ENCODE peak calls at places on chromosome 17, in nine cellular contexts. H is NCI-H1105 treated with DMSO at 0.1 percent for 48 hours; K is activated CD8-positive, alpha-beta memory T cell treated with anti-CD3 and anti-CD28 coated beads for 1 hour; T is upper lobe of right lung; C is right cardiac atrium; Z is ACHN; M is activated CD8-positive, alpha-beta T cell treated with anti-CD3 and anti-CD28 coated beads, Interleukin-2, amount 10 ng/mL, durations not matched to agents 7 days and 5 days; W is cardiac septum; S is stimulated activated effector memory CD8-positive, alpha-beta T cell treated with anti-CD3 and anti-CD28 coated beads, Interleukin-12 subunit alpha, Interleukin-12 subunit beta, amount 100 ng/mL, for 72 hours. I is an unnamed sample.

GRCh38 chr17:17509601-17510425 is 13.6 kb upstream of the RASD1 start:
- DNase-seq in Z (no peak), W (peak; percentile 70), S (no peak), T (no peak), H (no peak), C (peak; percentile 32), M (no peak), K (no peak), I (no peak)

GRCh38 chr17:34756670-34757021 is 177.3 kb downstream of the TMEM132E start:
- DNase-seq in M (no peak), T (no peak), W (peak; percentile 73), C (no peak), S (no peak), H (no peak), Z (no peak), K (no peak), I (no peak)

GRCh38 chr17:77445030-77445907 is 304.5 kb downstream of the SEC14L1 start:
- DNase-seq in H (no peak), K (peak; percentile 59), T (no peak), Z (no peak), M (peak; percentile 94), C (peak; percentile 86), W (peak; percentile 81), S (peak; percentile 86), I (no peak)

GRCh38 chr17:81095608-81095888 is 60.6 kb downstream of the BAIAP2 start:
- DNase-seq in M (peak; percentile 48), K (no peak), S (peak; percentile 72), H (no peak), Z (no peak), W (no peak), C (no peak), T (no peak), I (no peak)

GRCh38 chr17:57746221-57746620 is 1.1 kb upstream of the CCDC182 start:
- DNase-seq in H (no peak), S (no peak), W (no peak), K (no peak), C (no peak), T (no peak), M (no peak), Z (no peak), I (no peak)

GRCh38 chr17:78494189-78494960 is 82.8 kb downstream of the DNAH17 start:
- DNase-seq in T (no peak), S (no peak), C (no peak), M (no peak), H (no peak), K (no peak), W (no peak), Z (no peak), I (no peak)

GRCh38 chr17:74128456-74128855 is 75.0 kb upstream of the RPL38 start:
- DNase-seq in K (no peak), M (no peak), H (no peak), W (no peak), Z (no peak), T (peak; percentile 19), S (no peak), C (no peak), I (no peak)

GRCh38 chr17:51588063-51588462 is 327.7 kb downstream of the UTP18 start:
- DNase-seq in C (no peak), T (no peak), K (no peak), H (no peak), Z (no peak), W (no peak), S (no peak), M (no peak), I (no peak)

GRCh38 chr17:36623281-36623680 is 21.9 kb downstream of the MRM1 start:
- DNase-seq in Z (no peak), C (no peak), K (no peak), H (no peak), T (no peak), W (no peak), M (no peak), S (no peak), I (no peak)

GRCh38 chr17:29095439-29095838 is 52.5 kb downstream of the PIPOX start:
- DNase-seq in H (no peak), M (no peak), C (no peak), K (no peak), Z (no peak), T (no peak), W (no peak), S (no peak), I (no peak)

GRCh38 chr17:82948081-82948511 is 108.3 kb upstream of the ZNF750 start:
- DNase-seq in S (no peak), Z (no peak), K (no peak), M (no peak), W (peak; percentile 36), C (peak; percentile 46), H (no peak), T (peak; percentile 58), I (no peak)

GRCh38 chr17:78708510-78708973 is 73.5 kb downstream of the CYTH1 start:
- DNase-seq in W (peak; percentile 84), T (peak; percentile 76), M (peak; percentile 70), S (peak; percentile 73), H (peak; percentile 67), Z (peak; percentile 84), K (peak; percentile 49), C (peak; percentile 86), I (peak; percentile 49)

GRCh38 chr17:59165933-59166342 is 10.4 kb downstream of the PRR11 start:
- DNase-seq in T (no peak), H (peak; percentile 10), K (no peak), C (no peak), W (no peak), Z (peak; percentile 79), M (peak; percentile 55), S (peak; percentile 57), I (peak; percentile 33)

GRCh38 chr17:74452027-74452840 is 14.2 kb upstream of the CD300A start:
- DNase-seq in T (no peak), Z (no peak), K (no peak), S (no peak), C (peak; percentile 20), M (peak; percentile 65), H (no peak), W (no peak), I (no peak)

GRCh38 chr17:1972429-1973160 is 52.5 kb downstream of the RTN4RL1 start:
- DNase-seq in Z (no peak), T (peak; percentile 77), M (no peak), W (no peak), S (no peak), H (no peak), C (no peak), K (no peak), I (no peak)

GRCh38 chr17:38693700-38694329 is 11.3 kb upstream of the MLLT6 start:
- DNase-seq in M (no peak), H (no peak), W (peak; percentile 92), C (peak; percentile 97), T (no peak), S (no peak), K (no peak), Z (no peak), I (no peak)